ENCODE peak calls at places on chromosomes 4 and X, in eight cellular contexts. G is neural crest cell, A is MM.1S, J is AG04450, S is psoas muscle, V is esophagus squamous epithelium, L is heart left ventricle, O is GM12865. F is an unnamed sample.

GRCh38 chrX:111098874-111099273 is 2.9 kb downstream of the PAK3 start:
- DNase-seq in G (peak; percentile 63), A (peak; percentile 72), J (no peak), S (peak; percentile 51), V (no peak), L (peak; percentile 66), O (peak; percentile 61), F (peak; percentile 66)

GRCh38 chrX:150688911-150689451 is 4.2 kb upstream of the MTMR1 start:
- DNase-seq in G (no peak), A (no peak), J (peak; percentile 84), S (no peak), V (no peak), L (no peak), O (no peak), F (no peak)

GRCh38 chr4:2246384-2247127 is 4.6 kb upstream of the HAUS3 start:
- DNase-seq in G (peak; percentile 0), A (no peak), J (no peak), S (peak; percentile 51), V (no peak), L (no peak), O (peak; percentile 0), F (no peak)

GRCh38 chrX:74890676-74891430 is 34.4 kb downstream of the NEXMIF start:
- DNase-seq in G (no peak), A (no peak), J (no peak), S (no peak), V (no peak), L (no peak), O (peak; percentile 89), F (no peak)

GRCh38 chrX:13538414-13538813 is 31.0 kb upstream of the EGFL6 start:
- DNase-seq in G (no peak), A (no peak), J (no peak), S (no peak), V (no peak), L (no peak), O (no peak), F (no peak)

GRCh38 chrX:121504148-121504547 is 456.7 kb downstream of the GLUD2 start:
- DNase-seq in G (no peak), A (no peak), J (no peak), S (no peak), V (no peak), L (no peak), O (no peak), F (peak; percentile 1)

GRCh38 chrX:149540133-149540620 is 635 bp upstream of the EOLA1 start:
- DNase-seq in G (peak; percentile 74), A (peak; percentile 81), J (peak; percentile 75), S (peak; percentile 96), V (peak; percentile 82), L (peak; percentile 93), O (peak; percentile 94), F (peak; percentile 95)

GRCh38 chr4:9996319-9997110 is 24.8 kb downstream of the SLC2A9 start:
- DNase-seq in G (no peak), A (no peak), J (no peak), S (no peak), V (no peak), L (no peak), O (no peak), F (no peak)

GRCh38 chr4:77865259-77865658 is 2.6 kb downstream of the MRPL1 start:
- DNase-seq in G (no peak), A (no peak), J (no peak), S (no peak), V (no peak), L (no peak), O (no peak), F (no peak)

GRCh38 chrX:151227637-151228036 is 51.3 kb downstream of the GPR50 start:
- DNase-seq in G (no peak), A (no peak), J (no peak), S (no peak), V (no peak), L (no peak), O (no peak), F (no peak)

GRCh38 chr4:136392576-136392975 is 1139.7 kb downstream of the PCDH18 start:
- DNase-seq in G (no peak), A (no peak), J (peak; percentile 13), S (no peak), V (no peak), L (no peak), O (no peak), F (no peak)

GRCh38 chr4:184954482-184954881 is 63.8 kb upstream of the HELT start:
- DNase-seq in G (no peak), A (no peak), J (no peak), S (no peak), V (no peak), L (no peak), O (no peak), F (no peak)

GRCh38 chrX:140180585-140180984 is 215.3 kb upstream of the CXorf66 start:
- DNase-seq in G (no peak), A (no peak), J (no peak), S (no peak), V (no peak), L (no peak), O (no peak), F (no peak)

GRCh38 chrX:154013614-154014360 is 5.9 kb downstream of the IRAK1 start:
- DNase-seq in G (peak; percentile 47), A (no peak), J (no peak), S (peak; percentile 71), V (no peak), L (peak; percentile 65), O (peak; percentile 52), F (peak; percentile 50)

GRCh38 chrX:350534-351321 is 32.1 kb upstream of the GTPBP6 start:
- DNase-seq in G (no peak), A (no peak), J (no peak), S (peak; percentile 70), V (no peak), L (peak; percentile 57), O (no peak), F (no peak)

GRCh38 chrX:50769389-50770063 is 44.5 kb downstream of the SHROOM4 start:
- DNase-seq in G (no peak), A (no peak), J (no peak), S (no peak), V (no peak), L (no peak), O (no peak), F (no peak)

GRCh38 chr4:123291329-123291728 is 105.3 kb upstream of the SPRY1 start:
- DNase-seq in G (no peak), A (no peak), J (no peak), S (no peak), V (no peak), L (no peak), O (no peak), F (no peak)

GRCh38 chr4:67549123-67549522 is 3.8 kb upstream of the CENPC start:
- DNase-seq in G (no peak), A (peak; percentile 68), J (no peak), S (no peak), V (no peak), L (no peak), O (peak; percentile 67), F (no peak)

GRCh38 chrX:18441780-18442367 is 16.5 kb downstream of the CDKL5 start:
- DNase-seq in G (no peak), A (no peak), J (no peak), S (no peak), V (no peak), L (no peak), O (no peak), F (no peak)

GRCh38 chrX:135087867-135088266 is 32.5 kb downstream of the ETDB start:
- DNase-seq in G (no peak), A (no peak), J (no peak), S (peak; percentile 57), V (no peak), L (no peak), O (no peak), F (no peak)

GRCh38 chrX:137926090-137926489 is 360.2 kb downstream of the ZIC3 start:
- DNase-seq in G (no peak), A (peak; percentile 40), J (no peak), S (no peak), V (no peak), L (no peak), O (peak; percentile 1), F (no peak)
- TF ChIP-seq CTCF in G (peak; percentile 63), A (peak; percentile 48), J (no peak), S (peak; percentile 17), V (no peak), L (no peak), O (no peak), F (no peak)

GRCh38 chr4:35934370-35934981 is 309.8 kb downstream of the ARAP2 start:
- DNase-seq in G (no peak), A (peak; percentile 39), J (no peak), S (no peak), V (no peak), L (no peak), O (peak; percentile 32), F (no peak)
- TF ChIP-seq CTCF in G (peak; percentile 84), A (peak; percentile 55), J (peak; percentile 45), S (peak; percentile 50), V (peak; percentile 19), L (peak; percentile 46), O (peak; percentile 31), F (peak; percentile 83)

DNA sequence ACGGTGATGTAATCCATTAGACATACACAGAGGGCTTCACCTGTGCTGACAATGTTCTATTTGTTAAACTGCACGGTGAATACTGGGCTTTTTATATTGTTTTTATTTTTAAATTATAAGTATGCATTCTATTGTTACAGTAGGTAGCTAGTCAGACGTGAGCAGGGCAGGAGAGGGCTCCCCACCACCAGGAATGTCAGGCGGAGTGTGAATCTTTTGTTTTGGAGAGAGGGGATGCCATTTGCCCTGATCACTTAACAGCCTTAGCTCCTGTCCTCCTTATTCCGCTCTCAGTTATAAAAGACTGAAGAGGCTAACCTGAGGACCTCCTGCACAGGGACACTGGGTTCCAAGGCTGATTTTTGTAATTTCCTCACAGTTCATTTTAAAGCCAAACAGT is 151.6 kb upstream of the TAPT1 start:
- DNase-seq in G (no peak), A (no peak), J (no peak), S (no peak), V (no peak), L (no peak), O (no peak), F (no peak)
- TF ChIP-seq CTCF in G (no peak), A (no peak), J (no peak), S (no peak), V (no peak), L (no peak), O (no peak), F (no peak)

DNA sequence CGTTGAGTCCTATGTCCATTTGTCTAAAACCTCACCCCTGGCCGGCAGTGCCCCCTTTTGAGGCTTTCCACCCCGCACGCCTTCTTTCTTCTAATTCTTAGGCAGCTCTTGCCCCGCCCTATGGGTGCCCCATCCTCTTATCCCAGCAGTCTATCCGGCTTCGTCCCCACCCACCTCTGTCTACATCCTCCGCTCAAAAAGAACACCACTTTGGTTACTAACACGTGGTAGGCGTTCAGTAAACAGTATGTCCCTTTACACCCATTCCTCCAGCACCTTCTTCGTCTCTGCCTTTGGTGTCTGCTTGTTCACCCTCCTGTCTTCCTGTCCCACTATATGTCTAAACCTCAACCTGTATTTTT is 39.2 kb downstream of the STARD8 start:
- DNase-seq in G (no peak), A (no peak), J (no peak), S (peak; percentile 64), V (no peak), L (no peak), O (no peak), F (peak; percentile 35)
- TF ChIP-seq CTCF in G (no peak), A (no peak), J (no peak), S (no peak), V (no peak), L (no peak), O (no peak), F (no peak)

F was measured in activated CD8-positive, alpha-beta T cell treated with anti-CD3 and anti-CD28 coated beads for 36 hours.